ENCODE peak calls at places on chromosomes 16 and 17, in five cellular contexts. P is stimulated activated CD4-positive, alpha-beta T cell treated with anti-CD3 and anti-CD28 coated beads, Interleukin-15, amount 100 ng/mL, for 1 hour; S is AG10803; C is AG04449; X is MCF 10A. D is an unnamed sample.
A peak's percentile ranks its signal among the peaks of the same experiment; 100 is the strongest.

GRCh38 chr17:80908206-80908605 is 83.4 kb upstream of the CHMP6 start:
- DNase-seq in P (no peak), C (no peak), X (no peak), S (no peak), D (no peak)

GRCh38 chr16:83727018-83727417 is 80.8 kb upstream of the HSBP1 start:
- DNase-seq in S (peak; percentile 31), P (no peak), X (no peak), C (no peak), D (no peak)

GRCh38 chr16:4477966-4478365 is 1.8 kb downstream of the HMOX2 start:
- DNase-seq in S (peak; percentile 53), P (no peak), C (no peak), X (peak; percentile 73), D (no peak)

GRCh38 chr16:2194166-2194834 is 2.1 kb downstream of the CASKIN1 start:
- DNase-seq in P (no peak), X (peak; percentile 60), C (no peak), S (peak; percentile 22), D (no peak)

GRCh38 chr17:48074322-48075054 is 26.3 kb downstream of the NFE2L1 start:
- DNase-seq in P (peak; percentile 40), C (peak; percentile 52), X (peak; percentile 83), S (peak; percentile 82), D (peak; percentile 71)

GRCh38 chr16:50183316-50183715 is 30.2 kb downstream of the TENT4B start:
- DNase-seq in S (peak; percentile 72), C (peak; percentile 44), X (no peak), P (no peak), D (no peak)

GRCh38 chr17:4479982-4480751 is 18.5 kb upstream of the SPNS2 start:
- DNase-seq in P (no peak), X (no peak), C (no peak), S (no peak), D (no peak)

GRCh38 chr17:604719-605118 is 109.9 kb downstream of the VPS53 start:
- DNase-seq in C (no peak), S (no peak), P (no peak), X (no peak), D (no peak)

GRCh38 chr17:81044764-81045589 is 10.0 kb downstream of the BAIAP2 start:
- DNase-seq in P (no peak), X (peak; percentile 80), S (peak; percentile 72), C (no peak), D (no peak)

GRCh38 chr17:47692895-47693666 is 880 bp upstream of the TBKBP1 start:
- DNase-seq in S (peak; percentile 37), C (no peak), X (no peak), P (no peak), D (peak; percentile 37)

GRCh38 chr16:149024-149675 is 3.3 kb upstream of the HBZ start:
- DNase-seq in C (peak; percentile 16), S (peak; percentile 28), P (no peak), X (no peak), D (no peak)

GRCh38 chr16:553601-554296 is 6.4 kb upstream of the PRR35 start:
- DNase-seq in P (no peak), S (no peak), C (no peak), X (no peak), D (no peak)

GRCh38 chr16:56355786-56356275 is 69.5 kb downstream of the AMFR start:
- DNase-seq in S (no peak), P (no peak), X (no peak), C (no peak), D (no peak)

GRCh38 chr16:14486520-14487303 is 143.3 kb downstream of the PARN start:
- DNase-seq in X (peak; percentile 96), S (peak; percentile 97), C (peak; percentile 67), P (no peak), D (no peak)

GRCh38 chr17:13919818-13920217 is 149.5 kb upstream of the COX10 start:
- DNase-seq in P (no peak), C (no peak), S (peak; percentile 12), X (no peak), D (no peak)

GRCh38 chr17:80001376-80001775 is 34.3 kb downstream of the TBC1D16 start:
- DNase-seq in S (no peak), C (no peak), P (no peak), X (no peak), D (no peak)

GRCh38 chr17:45784583-45785372 is 658 bp downstream of the CRHR1 start:
- DNase-seq in X (no peak), P (peak; percentile 6), C (no peak), S (no peak), D (no peak)

GRCh38 chr17:28860363-28860808 is 5.6 kb downstream of the ERAL1 start:
- DNase-seq in S (no peak), C (no peak), P (no peak), X (no peak), D (no peak)